ENCODE peak calls at places on chromosomes 6 and 20, in seven cellular contexts. One of them, this sample, is unnamed.
A peak's percentile ranks its signal among the peaks of the same experiment; 100 is the strongest.

GRCh38 chr6:44661221-44661609 is 273.7 kb downstream of the CDC5L start:
- DNase-seq in CD8-positive, alpha-beta T cell: no peak
- DNase-seq in GM13977: no peak
- DNase-seq in tibial artery: no peak
- DNase-seq in sciatic nerve: no peak
- DNase-seq in HCEC 1CT: no peak
- DNase-seq in EH: peak; percentile 98
- DNase-seq in this sample: no peak

GRCh38 chr6:9140181-9140580 is 704.8 kb upstream of the SLC35B3 start:
- DNase-seq in CD8-positive, alpha-beta T cell: no peak
- DNase-seq in GM13977: no peak
- DNase-seq in tibial artery: no peak
- DNase-seq in sciatic nerve: no peak
- DNase-seq in HCEC 1CT: no peak
- DNase-seq in EH: peak; percentile 13
- DNase-seq in this sample: peak; percentile 41

GRCh38 chr20:38059832-38060231 is 26.3 kb downstream of the RPRD1B start:
- DNase-seq in CD8-positive, alpha-beta T cell: no peak
- DNase-seq in GM13977: no peak
- DNase-seq in tibial artery: no peak
- DNase-seq in sciatic nerve: no peak
- DNase-seq in HCEC 1CT: no peak
- DNase-seq in EH: no peak
- DNase-seq in this sample: no peak

GRCh38 chr6:43916924-43917877 is 147.2 kb downstream of the VEGFA start:
- DNase-seq in CD8-positive, alpha-beta T cell: no peak
- DNase-seq in GM13977: no peak
- DNase-seq in tibial artery: peak; percentile 51
- DNase-seq in sciatic nerve: peak; percentile 80
- DNase-seq in HCEC 1CT: peak; percentile 81
- DNase-seq in EH: peak; percentile 39
- DNase-seq in this sample: peak; percentile 32

GRCh38 chr6:45703041-45703739 is 312.5 kb downstream of the CLIC5 start:
- DNase-seq in CD8-positive, alpha-beta T cell: no peak
- DNase-seq in GM13977: no peak
- DNase-seq in tibial artery: no peak
- DNase-seq in sciatic nerve: no peak
- DNase-seq in HCEC 1CT: peak; percentile 88
- DNase-seq in EH: peak; percentile 81
- DNase-seq in this sample: no peak

GRCh38 chr6:75268121-75268987 is 16.2 kb downstream of the TMEM30A start:
- DNase-seq in CD8-positive, alpha-beta T cell: no peak
- DNase-seq in GM13977: no peak
- DNase-seq in tibial artery: no peak
- DNase-seq in sciatic nerve: no peak
- DNase-seq in HCEC 1CT: peak; percentile 40
- DNase-seq in EH: peak; percentile 31
- DNase-seq in this sample: no peak

GRCh38 chr20:1273366-1273765 is 7.3 kb downstream of the SNPH start:
- DNase-seq in CD8-positive, alpha-beta T cell: no peak
- DNase-seq in GM13977: no peak
- DNase-seq in tibial artery: no peak
- DNase-seq in sciatic nerve: no peak
- DNase-seq in HCEC 1CT: no peak
- DNase-seq in EH: peak; percentile 34
- DNase-seq in this sample: no peak

GRCh38 chr6:2221724-2222274 is 23.6 kb downstream of the GMDS start:
- DNase-seq in CD8-positive, alpha-beta T cell: no peak
- DNase-seq in GM13977: peak; percentile 64
- DNase-seq in tibial artery: no peak
- DNase-seq in sciatic nerve: no peak
- DNase-seq in HCEC 1CT: no peak
- DNase-seq in EH: no peak
- DNase-seq in this sample: no peak

GRCh38 chr20:36214684-36215256 is 21.5 kb upstream of the AAR2 start:
- DNase-seq in CD8-positive, alpha-beta T cell: no peak
- DNase-seq in GM13977: peak; percentile 67
- DNase-seq in tibial artery: no peak
- DNase-seq in sciatic nerve: no peak
- DNase-seq in HCEC 1CT: peak; percentile 26
- DNase-seq in EH: peak; percentile 47
- DNase-seq in this sample: no peak

GRCh38 chr6:98020222-98020621 is 737.2 kb upstream of the MMS22L start:
- DNase-seq in CD8-positive, alpha-beta T cell: no peak
- DNase-seq in GM13977: no peak
- DNase-seq in tibial artery: no peak
- DNase-seq in sciatic nerve: no peak
- DNase-seq in HCEC 1CT: no peak
- DNase-seq in EH: no peak
- DNase-seq in this sample: no peak

GRCh38 chr6:124699038-124699437 is 263.2 kb upstream of the RNF217 start:
- DNase-seq in CD8-positive, alpha-beta T cell: no peak
- DNase-seq in GM13977: no peak
- DNase-seq in tibial artery: no peak
- DNase-seq in sciatic nerve: no peak
- DNase-seq in HCEC 1CT: no peak
- DNase-seq in EH: no peak
- DNase-seq in this sample: no peak

GRCh38 chr20:21156266-21156665 is 30.4 kb downstream of the KIZ start:
- DNase-seq in CD8-positive, alpha-beta T cell: no peak
- DNase-seq in GM13977: no peak
- DNase-seq in tibial artery: no peak
- DNase-seq in sciatic nerve: no peak
- DNase-seq in HCEC 1CT: peak; percentile 73
- DNase-seq in EH: peak; percentile 76
- DNase-seq in this sample: no peak

GRCh38 chr6:167711784-167712183 is 114.9 kb upstream of the AFDN start:
- DNase-seq in CD8-positive, alpha-beta T cell: no peak
- DNase-seq in GM13977: no peak
- DNase-seq in tibial artery: no peak
- DNase-seq in sciatic nerve: no peak
- DNase-seq in HCEC 1CT: no peak
- DNase-seq in EH: no peak
- DNase-seq in this sample: no peak

GRCh38 chr6:29520232-29520631 is 32.5 kb upstream of the MAS1L start:
- DNase-seq in CD8-positive, alpha-beta T cell: no peak
- DNase-seq in GM13977: no peak
- DNase-seq in tibial artery: no peak
- DNase-seq in sciatic nerve: no peak
- DNase-seq in HCEC 1CT: no peak
- DNase-seq in EH: no peak
- DNase-seq in this sample: no peak

GRCh38 chr6:27650620-27651370 is 177.9 kb upstream of the ZNF184 start:
- DNase-seq in CD8-positive, alpha-beta T cell: no peak
- DNase-seq in GM13977: peak; percentile 73
- DNase-seq in tibial artery: no peak
- DNase-seq in sciatic nerve: no peak
- DNase-seq in HCEC 1CT: peak; percentile 65
- DNase-seq in EH: peak; percentile 20
- DNase-seq in this sample: no peak

GRCh38 chr6:84356907-84357306 is 129.5 kb upstream of the CEP162 start:
- DNase-seq in CD8-positive, alpha-beta T cell: no peak
- DNase-seq in GM13977: no peak
- DNase-seq in tibial artery: no peak
- DNase-seq in sciatic nerve: no peak
- DNase-seq in HCEC 1CT: no peak
- DNase-seq in EH: no peak
- DNase-seq in this sample: no peak

GRCh38 chr6:35757461-35758123 is 18.8 kb upstream of the CLPSL2 start:
- DNase-seq in CD8-positive, alpha-beta T cell: no peak
- DNase-seq in GM13977: no peak
- DNase-seq in tibial artery: no peak
- DNase-seq in sciatic nerve: no peak
- DNase-seq in HCEC 1CT: peak; percentile 53
- DNase-seq in EH: peak; percentile 23
- DNase-seq in this sample: no peak

GRCh38 chr6:79421707-79422484 is 115.3 kb downstream of the LCA5 start:
- DNase-seq in CD8-positive, alpha-beta T cell: no peak
- DNase-seq in GM13977: no peak
- DNase-seq in tibial artery: no peak
- DNase-seq in sciatic nerve: no peak
- DNase-seq in HCEC 1CT: peak; percentile 88
- DNase-seq in EH: peak; percentile 74
- DNase-seq in this sample: no peak

GRCh38 chr6:73514746-73515110 is 6.1 kb downstream of the EEF1A1 start:
- DNase-seq in CD8-positive, alpha-beta T cell: no peak
- DNase-seq in GM13977: no peak
- DNase-seq in tibial artery: no peak
- DNase-seq in sciatic nerve: no peak
- DNase-seq in HCEC 1CT: peak; percentile 24
- DNase-seq in EH: no peak
- DNase-seq in this sample: no peak

GRCh38 chr20:4281258-4282055 is 266.1 kb upstream of the RNF24 start:
- DNase-seq in CD8-positive, alpha-beta T cell: no peak
- DNase-seq in GM13977: no peak
- DNase-seq in tibial artery: no peak
- DNase-seq in sciatic nerve: no peak
- DNase-seq in HCEC 1CT: no peak
- DNase-seq in EH: no peak
- DNase-seq in this sample: no peak

GRCh38 chr20:61353261-61353995 is 101.4 kb downstream of the CDH4 start:
- DNase-seq in CD8-positive, alpha-beta T cell: no peak
- DNase-seq in GM13977: no peak
- DNase-seq in tibial artery: no peak
- DNase-seq in sciatic nerve: no peak
- DNase-seq in HCEC 1CT: peak; percentile 27
- DNase-seq in EH: peak; percentile 13
- DNase-seq in this sample: no peak

GRCh38 chr6:13554929-13555333 is 19.5 kb upstream of the SIRT5 start:
- DNase-seq in CD8-positive, alpha-beta T cell: no peak
- DNase-seq in GM13977: no peak
- DNase-seq in tibial artery: peak; percentile 45
- DNase-seq in sciatic nerve: no peak
- DNase-seq in HCEC 1CT: peak; percentile 59
- DNase-seq in EH: peak; percentile 33
- DNase-seq in this sample: no peak

GRCh38 chr6:107473660-107474059 is 14.3 kb upstream of the PDSS2 start:
- DNase-seq in CD8-positive, alpha-beta T cell: no peak
- DNase-seq in GM13977: no peak
- DNase-seq in tibial artery: no peak
- DNase-seq in sciatic nerve: no peak
- DNase-seq in HCEC 1CT: no peak
- DNase-seq in EH: no peak
- DNase-seq in this sample: no peak

GRCh38 chr20:45725134-45725533 is 3.0 kb downstream of the SPINT4 start:
- DNase-seq in CD8-positive, alpha-beta T cell: no peak
- DNase-seq in GM13977: no peak
- DNase-seq in tibial artery: no peak
- DNase-seq in sciatic nerve: no peak
- DNase-seq in HCEC 1CT: no peak
- DNase-seq in EH: no peak
- DNase-seq in this sample: no peak

GRCh38 chr20:22584922-22585785 is 782 bp upstream of the FOXA2 start:
- DNase-seq in CD8-positive, alpha-beta T cell: no peak
- DNase-seq in GM13977: no peak
- DNase-seq in tibial artery: no peak
- DNase-seq in sciatic nerve: no peak
- DNase-seq in HCEC 1CT: no peak
- DNase-seq in EH: no peak
- DNase-seq in this sample: no peak

GRCh38 chr20:38812182-38812581 is 6.7 kb downstream of the PPP1R16B start:
- DNase-seq in CD8-positive, alpha-beta T cell: no peak
- DNase-seq in GM13977: no peak
- DNase-seq in tibial artery: no peak
- DNase-seq in sciatic nerve: no peak
- DNase-seq in HCEC 1CT: no peak
- DNase-seq in EH: no peak
- DNase-seq in this sample: no peak

GRCh38 chr20:50251992-50252491 is 61.4 kb downstream of the CEBPB start:
- DNase-seq in CD8-positive, alpha-beta T cell: no peak
- DNase-seq in GM13977: no peak
- DNase-seq in tibial artery: no peak
- DNase-seq in sciatic nerve: no peak
- DNase-seq in HCEC 1CT: peak; percentile 70
- DNase-seq in EH: peak; percentile 83
- DNase-seq in this sample: no peak

GRCh38 chr6:82555801-82556200 is 192.2 kb downstream of the TPBG start:
- DNase-seq in CD8-positive, alpha-beta T cell: no peak
- DNase-seq in GM13977: no peak
- DNase-seq in tibial artery: no peak
- DNase-seq in sciatic nerve: no peak
- DNase-seq in HCEC 1CT: peak; percentile 87
- DNase-seq in EH: peak; percentile 29
- DNase-seq in this sample: no peak

GRCh38 chr6:14732845-14733757 is 512.8 kb upstream of the JARID2 start:
- DNase-seq in CD8-positive, alpha-beta T cell: peak; percentile 28
- DNase-seq in GM13977: no peak
- DNase-seq in tibial artery: no peak
- DNase-seq in sciatic nerve: no peak
- DNase-seq in HCEC 1CT: peak; percentile 62
- DNase-seq in EH: peak; percentile 75
- DNase-seq in this sample: no peak

GRCh38 chr6:10586302-10586701 is 65.2 kb downstream of the GCNT2 start:
- DNase-seq in CD8-positive, alpha-beta T cell: no peak
- DNase-seq in GM13977: no peak
- DNase-seq in tibial artery: no peak
- DNase-seq in sciatic nerve: no peak
- DNase-seq in HCEC 1CT: no peak
- DNase-seq in EH: no peak
- DNase-seq in this sample: no peak

GRCh38 chr6:89927788-89928565 is 33.7 kb downstream of the GJA10 start:
- DNase-seq in CD8-positive, alpha-beta T cell: no peak
- DNase-seq in GM13977: no peak
- DNase-seq in tibial artery: no peak
- DNase-seq in sciatic nerve: no peak
- DNase-seq in HCEC 1CT: no peak
- DNase-seq in EH: no peak
- DNase-seq in this sample: no peak

GRCh38 chr20:19784511-19785172 is 26.6 kb downstream of the RIN2 start:
- DNase-seq in CD8-positive, alpha-beta T cell: no peak
- DNase-seq in GM13977: peak; percentile 55
- DNase-seq in tibial artery: peak; percentile 49
- DNase-seq in sciatic nerve: no peak
- DNase-seq in HCEC 1CT: peak; percentile 81
- DNase-seq in EH: peak; percentile 84
- DNase-seq in this sample: peak; percentile 24

This sample was measured in ovary.